ENCODE peak calls at places on chromosomes 3 and 15, in six cellular contexts. T, P, J, D, N and H are unnamed samples.
A peak's percentile ranks its signal among the peaks of the same experiment; 100 is the strongest.

GRCh38 chr3:32457971-32458471 is 44.6 kb downstream of the CMTM6 start:
- DNase-seq in T (no peak), P (no peak), J (no peak), D (no peak), N (no peak), H (no peak)

GRCh38 chr15:27527490-27528067 is 556.6 kb downstream of the GABRG3 start:
- DNase-seq in T (no peak), P (no peak), J (no peak), D (no peak), N (no peak), H (no peak)

GRCh38 chr15:60162911-60163310 is 158.8 kb downstream of the FOXB1 start:
- DNase-seq in T (no peak), P (peak; percentile 82), J (no peak), D (no peak), N (no peak), H (no peak)

GRCh38 chr15:93835378-93835777 is 396.0 kb upstream of the MCTP2 start:
- DNase-seq in T (no peak), P (no peak), J (no peak), D (no peak), N (no peak), H (no peak)

GRCh38 chr15:62344806-62345539 is 179.9 kb upstream of the C2CD4B start:
- DNase-seq in T (no peak), P (no peak), J (peak; percentile 66), D (peak; percentile 40), N (peak; percentile 82), H (no peak)

GRCh38 chr15:34984884-34985630 is 3.0 kb downstream of the ZNF770 start:
- DNase-seq in T (peak; percentile 78), P (no peak), J (peak; percentile 50), D (no peak), N (no peak), H (no peak)

GRCh38 chr3:8867646-8868045 is 95.6 kb downstream of the RAD18 start:
- DNase-seq in T (no peak), P (no peak), J (no peak), D (no peak), N (no peak), H (no peak)

GRCh38 chr3:53151870-53152269 is 9.1 kb upstream of the PRKCD start:
- DNase-seq in T (no peak), P (no peak), J (no peak), D (no peak), N (no peak), H (no peak)

GRCh38 chr3:14688525-14688924 is 13.6 kb downstream of the C3orf20 start:
- DNase-seq in T (no peak), P (no peak), J (no peak), D (no peak), N (no peak), H (no peak)

GRCh38 chr15:90690585-90690984 is 26.6 kb upstream of the BLM start:
- DNase-seq in T (no peak), P (no peak), J (no peak), D (no peak), N (no peak), H (no peak)

GRCh38 chr15:50084932-50085331 is 34.1 kb downstream of the ATP8B4 start:
- DNase-seq in T (no peak), P (no peak), J (no peak), D (no peak), N (no peak), H (no peak)

GRCh38 chr3:194095464-194095863 is 40.5 kb upstream of the HES1 start:
- DNase-seq in T (peak; percentile 76), P (no peak), J (peak; percentile 29), D (peak; percentile 56), N (peak; percentile 83), H (no peak)

GRCh38 chr3:157081681-157082210 is 78.2 kb downstream of the CCNL1 start:
- DNase-seq in T (peak; percentile 92), P (peak; percentile 77), J (peak; percentile 90), D (peak; percentile 84), N (peak; percentile 94), H (peak; percentile 98)

GRCh38 chr3:129950318-129951046 is 24.0 kb upstream of the TRH start:
- DNase-seq in T (no peak), P (no peak), J (no peak), D (no peak), N (no peak), H (no peak)

GRCh38 chr3:128875556-128876120 is 3.8 kb upstream of the ACAD9 start:
- DNase-seq in T (no peak), P (no peak), J (no peak), D (no peak), N (peak; percentile 28), H (no peak)

GRCh38 chr15:77607894-77608261 is 24.8 kb downstream of the LINGO1 start:
- DNase-seq in T (no peak), P (no peak), J (no peak), D (no peak), N (no peak), H (no peak)

GRCh38 chr15:22887157-22887951 is 48.9 kb downstream of the NIPA2 start:
- DNase-seq in T (no peak), P (peak; percentile 3), J (peak; percentile 69), D (no peak), N (no peak), H (no peak)

GRCh38 chr15:52789601-52790165 is 453 bp downstream of the ONECUT1 start:
- DNase-seq in T (no peak), P (no peak), J (no peak), D (no peak), N (no peak), H (no peak)

GRCh38 chr15:46525984-46526725 is 891.3 kb downstream of the SQOR start:
- DNase-seq in T (no peak), P (no peak), J (no peak), D (no peak), N (peak; percentile 39), H (no peak)

GRCh38 chr3:53842436-53843194 is 3.6 kb downstream of the CHDH start:
- DNase-seq in T (no peak), P (peak; percentile 76), J (peak; percentile 7), D (peak; percentile 95), N (peak; percentile 90), H (no peak)

GRCh38 chr3:127014536-127015281 is 31.8 kb downstream of the PLXNA1 start:
- DNase-seq in T (no peak), P (no peak), J (no peak), D (no peak), N (no peak), H (no peak)

GRCh38 chr15:74251187-74251811 is 15.2 kb downstream of the CCDC33 start:
- DNase-seq in T (no peak), P (no peak), J (no peak), D (peak; percentile 84), N (no peak), H (no peak)

GRCh38 chr15:82805994-82806406 is at the start of gene FSD2:
- DNase-seq in T (no peak), P (no peak), J (no peak), D (no peak), N (no peak), H (no peak)

GRCh38 chr3:72727726-72728125 is 120.5 kb downstream of the SHQ1 start:
- DNase-seq in T (no peak), P (no peak), J (no peak), D (no peak), N (no peak), H (no peak)

GRCh38 chr3:188956839-188957489 is 214.8 kb upstream of the TPRG1 start:
- DNase-seq in T (no peak), P (peak; percentile 20), J (peak; percentile 71), D (no peak), N (no peak), H (no peak)
- TF ChIP-seq CTCF in T (peak; percentile 82), P (peak; percentile 80), J (peak; percentile 70), D (peak; percentile 69), N (peak; percentile 80), H (no peak)

GRCh38 chr15:30043211-30043655 is 39.5 kb upstream of the GOLGA8J start:
- DNase-seq in T (no peak), P (no peak), J (peak; percentile 33), D (no peak), N (no peak), H (no peak)
- TF ChIP-seq CTCF in T (peak; percentile 32), P (peak; percentile 37), J (peak; percentile 38), D (no peak), N (no peak), H (no peak)

GRCh38 chr3:13492976-13493866 is 13.1 kb downstream of the HDAC11 start:
- DNase-seq in T (peak; percentile 51), P (no peak), J (no peak), D (no peak), N (no peak), H (no peak)

GRCh38 chr3:13495921-13496723 is 16.0 kb downstream of the HDAC11 start:
- DNase-seq in T (peak; percentile 82), P (no peak), J (peak; percentile 80), D (peak; percentile 86), N (peak; percentile 74), H (peak; percentile 71)

GRCh38 chr3:13493867-13494441 is 13.8 kb downstream of the HDAC11 start:
- DNase-seq in T (peak; percentile 38), P (no peak), J (no peak), D (no peak), N (no peak), H (no peak)

GRCh38 chr3:13495351-13495813 is 15.3 kb downstream of the HDAC11 start:
- DNase-seq in T (peak; percentile 54), P (no peak), J (no peak), D (no peak), N (no peak), H (no peak)

DNA sequence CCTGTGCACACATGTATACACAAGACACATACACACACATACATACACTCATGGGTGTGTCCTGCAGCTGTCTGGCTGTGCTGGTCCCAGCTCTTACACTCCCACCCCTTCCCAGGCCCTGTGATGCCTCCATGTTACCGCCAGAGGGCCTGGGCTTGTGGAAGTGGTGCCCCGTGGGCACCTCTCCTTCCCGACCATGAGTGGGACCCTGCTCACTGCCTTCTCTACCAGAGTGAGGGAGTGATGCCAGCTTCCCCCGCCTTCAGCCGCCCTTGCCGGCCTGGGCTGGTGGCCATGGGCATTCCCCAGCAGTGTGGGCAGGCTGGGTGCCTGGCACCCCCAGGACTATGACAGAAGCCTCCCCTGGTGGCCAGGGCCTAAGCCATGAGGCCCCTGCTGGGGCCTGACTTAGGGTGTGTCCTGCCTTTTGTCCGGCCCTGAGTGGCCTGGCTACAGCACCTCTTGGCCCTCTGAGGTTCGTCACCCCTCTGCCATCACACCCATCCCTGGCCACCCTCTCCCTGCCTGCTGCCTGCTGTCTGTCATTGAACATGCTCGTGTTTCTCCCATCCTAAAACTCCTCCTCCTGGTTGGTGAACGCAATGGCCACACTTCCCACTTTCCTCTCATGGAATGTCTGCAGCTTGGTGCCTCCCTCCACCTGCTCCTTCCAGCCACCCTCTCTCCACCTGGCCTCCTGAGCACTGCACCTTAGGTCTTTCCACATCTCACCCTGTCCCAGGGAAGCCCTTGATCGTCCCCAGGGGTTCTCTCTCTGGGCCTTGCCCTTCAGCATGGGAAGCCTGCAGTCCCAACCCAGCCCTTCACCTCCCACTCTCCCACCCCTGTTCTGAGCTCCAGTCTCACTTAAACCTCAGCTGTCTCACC is 14.6 kb downstream of the HDAC11 start:
- DNase-seq in T (peak; percentile 51), P (no peak), J (peak; percentile 23), D (no peak), N (no peak), H (no peak)
- TF ChIP-seq CTCF in T (peak; percentile 46), P (peak; percentile 66), J (peak; percentile 38), D (no peak), N (no peak), H (no peak)

DNA sequence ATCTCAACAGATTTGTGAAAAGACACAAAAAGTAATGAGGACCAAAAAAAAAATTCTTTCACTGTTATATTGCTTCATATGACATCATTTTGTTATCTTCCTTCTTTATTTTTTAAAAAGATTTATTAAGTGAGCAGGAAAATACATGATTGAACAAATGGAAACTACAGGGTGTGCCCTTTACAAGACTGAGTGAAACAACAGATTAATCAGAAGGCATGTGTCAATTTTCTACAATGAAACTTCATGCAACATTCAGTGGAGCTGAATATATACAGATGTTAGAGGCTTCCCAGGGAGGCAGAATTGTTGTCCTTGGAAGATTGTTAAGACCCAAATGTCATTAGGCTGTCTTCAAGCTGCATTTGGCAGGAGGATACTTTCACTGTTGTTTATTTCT is 28.4 kb upstream of the SLC2A2 start:
- DNase-seq in T (no peak), P (no peak), J (no peak), D (no peak), N (no peak), H (no peak)
- TF ChIP-seq CTCF in T (no peak), P (no peak), J (no peak), D (no peak), N (no peak), H (no peak)